ENCODE peak calls at places on chromosomes 5 and 9, in nine cellular contexts. E is T-helper 9 cell; G is stimulated activated CD8-positive, alpha-beta memory T cell treated with anti-CD3 and anti-CD28 coated beads, Interleukin-12 subunit alpha, Interleukin-12 subunit beta, amount 100 ng/mL, for 1 hour; L is islet precursor cell; M is C1 segment of cervical spinal cord; J is foreskin fibroblast; K is tibial nerve; U is Kasumi-1; D is T follicular helper cell. R is an unnamed sample.

GRCh38 chr9:93668261-93668871 is 92.0 kb downstream of the PHF2 start:
- DNase-seq in K (peak; percentile 10), D (no peak), U (no peak), G (no peak), M (no peak), E (no peak), J (no peak), L (peak; percentile 44), R (peak; percentile 53)

GRCh38 chr9:98074119-98074990 is 17.8 kb downstream of the NANS start:
- DNase-seq in K (peak; percentile 50), U (peak; percentile 51), M (peak; percentile 13), J (peak; percentile 83), D (peak; percentile 53), E (peak; percentile 66), L (peak; percentile 86), G (peak; percentile 46), R (peak; percentile 70)

GRCh38 chr9:76785501-76785900 is 21.3 kb downstream of the PCA3 start:
- DNase-seq in E (no peak), D (no peak), L (no peak), K (no peak), M (no peak), J (no peak), U (no peak), G (no peak), R (no peak)

GRCh38 chr5:95823241-95823737 is 763 bp upstream of the GLRX start:
- DNase-seq in D (no peak), E (no peak), G (no peak), U (no peak), M (no peak), K (no peak), L (no peak), J (no peak), R (no peak)

GRCh38 chr5:147576646-147577535 is 67.0 kb upstream of the DPYSL3 start:
- DNase-seq in E (no peak), K (peak; percentile 63), D (no peak), G (peak; percentile 2), L (peak; percentile 65), M (peak; percentile 2), U (peak; percentile 48), J (peak; percentile 65), R (peak; percentile 74)

GRCh38 chr5:158621381-158621780 is 478.3 kb downstream of the EBF1 start:
- DNase-seq in D (no peak), J (no peak), M (no peak), G (no peak), E (no peak), L (no peak), K (no peak), U (no peak), R (no peak)

GRCh38 chr9:129436751-129437625 is 183.9 kb downstream of the C9orf50 start:
- DNase-seq in D (no peak), J (peak; percentile 77), K (no peak), G (no peak), E (peak; percentile 31), M (no peak), U (peak; percentile 43), L (peak; percentile 74), R (peak; percentile 85)

GRCh38 chr5:132056610-132057497 is 3.6 kb upstream of the IL3 start:
- DNase-seq in K (no peak), D (no peak), U (no peak), G (no peak), E (no peak), M (no peak), J (no peak), L (peak; percentile 45), R (no peak)

GRCh38 chr5:73540192-73540591 is 25.2 kb downstream of the ANKRA2 start:
- DNase-seq in J (peak; percentile 73), U (no peak), K (no peak), M (no peak), D (no peak), E (no peak), L (peak; percentile 59), G (no peak), R (no peak)

GRCh38 chr5:72378636-72379289 is 58.6 kb downstream of the PTCD2 start:
- DNase-seq in D (no peak), M (no peak), E (no peak), G (no peak), K (no peak), L (no peak), J (peak; percentile 91), U (peak; percentile 30), R (no peak)

GRCh38 chr9:129547869-129548570 is 72.9 kb downstream of the C9orf50 start:
- DNase-seq in G (no peak), M (no peak), L (no peak), E (no peak), U (no peak), J (no peak), D (no peak), K (no peak), R (no peak)

GRCh38 chr5:79456449-79456848 is 57.5 kb downstream of the HOMER1 start:
- DNase-seq in D (no peak), E (no peak), U (no peak), M (no peak), K (no peak), G (no peak), J (no peak), L (no peak), R (no peak)

GRCh38 chr5:141747152-141747640 is 65.2 kb upstream of the ARAP3 start:
- DNase-seq in K (peak; percentile 22), U (no peak), D (no peak), J (peak; percentile 67), G (no peak), L (peak; percentile 89), E (no peak), M (peak; percentile 90), R (peak; percentile 96)

GRCh38 chr5:52469835-52470234 is 317.9 kb upstream of the ITGA1 start:
- DNase-seq in U (peak; percentile 85), J (no peak), D (no peak), L (no peak), M (no peak), K (no peak), E (no peak), G (no peak), R (no peak)

GRCh38 chr9:135701067-135701967 is 668 bp upstream of the KCNT1 start:
- DNase-seq in J (no peak), E (no peak), M (no peak), L (no peak), U (no peak), D (no peak), K (no peak), G (no peak), R (peak; percentile 29)

GRCh38 chr9:73133921-73134407 is 17.7 kb upstream of the ANXA1 start:
- DNase-seq in M (no peak), J (peak; percentile 56), D (no peak), U (no peak), G (no peak), K (no peak), E (no peak), L (no peak), R (no peak)

GRCh38 chr5:37086466-37087178 is 162.6 kb downstream of the CPLANE1 start:
- DNase-seq in U (no peak), K (no peak), J (peak; percentile 52), D (no peak), M (no peak), E (no peak), G (no peak), L (peak; percentile 73), R (no peak)

GRCh38 chr9:13369426-13369825 is 89.9 kb upstream of the MPDZ start:
- DNase-seq in U (no peak), L (no peak), J (no peak), G (no peak), M (no peak), E (no peak), K (no peak), D (no peak), R (peak; percentile 66)

GRCh38 chr9:126611592-126612328 is 2.0 kb upstream of the LMX1B start:
- DNase-seq in D (peak; percentile 46), G (peak; percentile 44), M (peak; percentile 18), K (peak; percentile 27), U (peak; percentile 58), L (peak; percentile 91), E (peak; percentile 60), J (peak; percentile 85), R (peak; percentile 94)

GRCh38 chr9:95107001-95107749 is 210.3 kb downstream of the FANCC start:
- DNase-seq in K (peak; percentile 69), M (no peak), L (no peak), J (peak; percentile 70), U (no peak), E (no peak), D (no peak), G (no peak), R (no peak)

GRCh38 chr5:87850843-87851242 is 417.8 kb downstream of the TMEM161B start:
- DNase-seq in G (no peak), E (no peak), L (no peak), M (no peak), K (no peak), D (no peak), U (no peak), J (no peak), R (no peak)

GRCh38 chr9:12441509-12441908 is 251.7 kb upstream of the TYRP1 start:
- DNase-seq in D (no peak), L (no peak), G (no peak), M (no peak), E (no peak), K (no peak), J (no peak), U (no peak), R (no peak)

GRCh38 chr9:90983394-90983793 is 181.8 kb downstream of the SYK start:
- DNase-seq in J (no peak), M (no peak), E (no peak), K (no peak), D (no peak), L (no peak), G (no peak), U (no peak), R (no peak)

GRCh38 chr9:129291041-129291501 is 113.0 kb upstream of the IER5L start:
- DNase-seq in M (no peak), K (peak; percentile 10), U (no peak), E (no peak), L (peak; percentile 46), G (no peak), D (no peak), J (no peak), R (no peak)

GRCh38 chr5:82855893-82856292 is 221.3 kb downstream of the TMEM167A start:
- DNase-seq in K (no peak), D (no peak), E (no peak), U (no peak), M (no peak), J (no peak), L (no peak), G (no peak), R (no peak)

GRCh38 chr5:134649163-134649916 is 755 bp downstream of the SEC24A start:
- DNase-seq in J (peak; percentile 24), D (no peak), G (no peak), L (no peak), K (no peak), M (peak; percentile 1), U (peak; percentile 18), E (no peak), R (no peak)

GRCh38 chr5:171432076-171432475 is 12.6 kb downstream of the FGF18 start:
- DNase-seq in L (no peak), K (no peak), J (no peak), U (no peak), E (no peak), G (no peak), D (no peak), M (no peak), R (no peak)

GRCh38 chr5:74934949-74935751 is 69.0 kb upstream of the FAM169A start:
- DNase-seq in J (peak; percentile 89), M (no peak), K (no peak), G (no peak), D (no peak), U (peak; percentile 20), L (no peak), E (no peak), R (peak; percentile 64)

GRCh38 chr9:33019797-33020196 is 5.3 kb upstream of the DNAJA1 start:
- DNase-seq in D (no peak), J (no peak), K (no peak), E (no peak), L (no peak), G (no peak), U (no peak), M (no peak), R (no peak)

GRCh38 chr5:32780508-32780919 is 69.4 kb downstream of the NPR3 start:
- DNase-seq in M (no peak), E (no peak), D (no peak), L (no peak), U (no peak), K (no peak), J (no peak), G (no peak), R (no peak)

GRCh38 chr5:87034562-87034961 is 233.1 kb upstream of the RASA1 start:
- DNase-seq in L (no peak), E (no peak), G (no peak), M (no peak), D (no peak), J (no peak), K (no peak), U (no peak), R (no peak)